ENCODE peak calls at places on chromosomes 3 and 15, in four cellular contexts. C is pancreas, P is PC-3, N is IMR-90. F is an unnamed sample.
A peak's percentile ranks its signal among the peaks of the same experiment; 100 is the strongest.

GRCh38 chr15:84752195-84752594 is 3.8 kb downstream of the ZNF592 start:
- DNase-seq in C (no peak), P (no peak), N (no peak), F (no peak)

GRCh38 chr3:21747376-21747775 is 3.6 kb downstream of the ZNF385D start:
- DNase-seq in C (no peak), P (peak; percentile 40), N (no peak), F (no peak)

GRCh38 chr15:42444415-42445063 is 46.4 kb downstream of the ZNF106 start:
- DNase-seq in C (no peak), P (no peak), N (no peak), F (no peak)

GRCh38 chr15:90214553-90215205 is 13.5 kb downstream of the SEMA4B start:
- DNase-seq in C (no peak), P (peak; percentile 48), N (no peak), F (no peak)

GRCh38 chr15:98803228-98804056 is 155.1 kb downstream of the IGF1R start:
- DNase-seq in C (no peak), P (peak; percentile 78), N (peak; percentile 78), F (peak; percentile 47)

GRCh38 chr15:58438956-58439355 is 7.2 kb downstream of the LIPC start:
- DNase-seq in C (no peak), P (peak; percentile 61), N (peak; percentile 46), F (peak; percentile 73)

GRCh38 chr3:32467333-32468070 is 35.1 kb downstream of the CMTM6 start:
- DNase-seq in C (peak; percentile 63), P (peak; percentile 87), N (peak; percentile 52), F (peak; percentile 32)

GRCh38 chr15:98625614-98626013 is 22.7 kb upstream of the IGF1R start:
- DNase-seq in C (no peak), P (no peak), N (no peak), F (peak; percentile 10)

DNA sequence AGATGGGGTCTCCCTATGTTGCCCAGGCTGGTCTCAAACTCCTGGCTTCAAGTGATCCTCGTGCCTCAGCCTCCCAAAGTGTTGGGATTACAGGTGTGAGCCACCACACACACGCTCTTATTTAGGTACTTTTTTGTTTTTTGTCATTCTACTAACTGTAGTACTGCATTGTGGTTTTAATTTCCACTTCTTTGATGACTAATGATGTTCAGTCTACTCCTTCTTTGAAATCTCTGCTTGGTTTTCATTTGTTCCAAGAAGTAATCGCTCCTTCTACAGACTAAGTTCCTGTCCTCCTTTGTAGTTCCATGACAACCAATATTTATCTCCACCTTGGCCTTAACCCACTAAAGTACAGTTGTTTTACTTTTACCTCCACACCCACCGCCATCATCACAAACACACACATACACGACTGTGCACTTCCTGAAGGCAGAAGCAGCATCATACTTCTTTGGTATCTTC is 529 bp upstream of the DLEC1 start:
- DNase-seq in C (no peak), P (no peak), N (no peak), F (no peak)
- H3K4me3 ChIP-seq in C (no peak overlapping the region), P (no peak overlapping the region), N (no peak overlapping the region), F (no peak overlapping the region)

GRCh38 chr15:76339302-76340197 is 3.0 kb downstream of the ISL2 start:
- DNase-seq in C (no peak), P (no peak), N (no peak), F (no peak)
- H3K27me3 ChIP-seq in C (peaks cover 74% of the 10 kb centered on the region), P (no peaks in the 10 kb centered on the region), N (peaks cover 30% of the 10 kb centered on the region), F (no peaks in the 10 kb centered on the region)

GRCh38 chr3:101561630-101562328 is at the start of gene TRMT10C:
- DNase-seq in C (peak; percentile 82), P (peak; percentile 97), N (peak; percentile 93), F (peak; percentile 94)
- H3K9me3 ChIP-seq in C (no peaks in the 10 kb centered on the region), P (no peaks in the 10 kb centered on the region), N (no peaks in the 10 kb centered on the region), F (no peaks in the 10 kb centered on the region)

GRCh38 chr3:114290911-114291901 is 2.6 kb upstream of the TIGIT start:
- DNase-seq in C (peak; percentile 8), P (peak; percentile 59), N (peak; percentile 37), F (peak; percentile 73)
- H3K4me3 ChIP-seq in C (no peak overlapping the region), P (no peak overlapping the region), N (no peak overlapping the region), F (no peak overlapping the region)

GRCh38 chr3:86766331-86766730 is 224.6 kb downstream of the VGLL3 start:
- DNase-seq in C (no peak), P (no peak), N (no peak), F (no peak)
- H3K27me3 ChIP-seq in C (no peaks in the 10 kb centered on the region), P (no peaks in the 10 kb centered on the region), N (peaks cover 4% of the 10 kb centered on the region), F (no peaks in the 10 kb centered on the region)

DNA sequence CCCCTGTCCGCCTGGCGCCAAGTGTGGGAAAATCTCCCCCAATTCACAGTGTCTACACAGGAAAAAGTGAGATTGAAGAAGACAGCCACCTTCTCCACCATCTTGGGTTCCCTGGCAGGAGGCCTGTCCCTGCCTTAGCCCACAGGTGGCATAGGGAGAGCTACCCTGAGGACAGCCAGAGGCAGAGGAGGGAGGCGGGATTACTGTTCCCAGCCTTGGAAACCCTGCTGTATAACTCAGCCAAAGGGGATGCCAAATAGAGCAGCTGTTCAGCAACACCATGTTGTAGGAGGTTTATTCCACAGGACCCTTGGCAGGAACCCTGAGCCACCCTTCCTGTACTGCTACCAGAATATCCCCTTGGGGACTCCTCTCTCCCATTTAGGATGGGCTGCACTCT is 54.8 kb downstream of the PAK2 start:
- DNase-seq in C (no peak), P (no peak), N (no peak), F (no peak)
- H3K9me3 ChIP-seq in C (no peaks in the 10 kb centered on the region), P (no peaks in the 10 kb centered on the region), N (no peaks in the 10 kb centered on the region), F (no peaks in the 10 kb centered on the region)

GRCh38 chr3:179067839-179068238 is 3.8 kb downstream of the ZMAT3 start:
- DNase-seq in C (no peak), P (no peak), N (no peak), F (no peak)

GRCh38 chr3:179071161-179071568 is 444 bp downstream of the ZMAT3 start:
- DNase-seq in C (no peak), P (peak; percentile 38), N (peak; percentile 67), F (no peak)

GRCh38 chr3:179071569-179072397 is at the start of gene ZMAT3:
- DNase-seq in C (peak; percentile 82), P (peak; percentile 83), N (peak; percentile 82), F (peak; percentile 87)

GRCh38 chr3:179068779-179069530 is 2.7 kb downstream of the ZMAT3 start:
- DNase-seq in C (no peak), P (peak; percentile 30), N (peak; percentile 40), F (peak; percentile 52)

GRCh38 chr3:179069762-179070390 is 1.7 kb downstream of the ZMAT3 start:
- DNase-seq in C (no peak), P (no peak), N (peak; percentile 58), F (no peak)
- H3K4me3 ChIP-seq in C (peak overlapping the region; percentile 98), P (peak overlapping the region; percentile 1), N (peak overlapping the region; percentile 90), F (no peak overlapping the region)

GRCh38 chr3:132735589-132735988 is 13.4 kb upstream of the NPHP3 start:
- DNase-seq in C (no peak), P (no peak), N (no peak), F (no peak)
- H3K27me3 ChIP-seq in C (no peaks in the 10 kb centered on the region), P (peaks cover 51% of the 10 kb centered on the region), N (peaks cover 12% of the 10 kb centered on the region), F (peaks cover 50% of the 10 kb centered on the region)

DNA sequence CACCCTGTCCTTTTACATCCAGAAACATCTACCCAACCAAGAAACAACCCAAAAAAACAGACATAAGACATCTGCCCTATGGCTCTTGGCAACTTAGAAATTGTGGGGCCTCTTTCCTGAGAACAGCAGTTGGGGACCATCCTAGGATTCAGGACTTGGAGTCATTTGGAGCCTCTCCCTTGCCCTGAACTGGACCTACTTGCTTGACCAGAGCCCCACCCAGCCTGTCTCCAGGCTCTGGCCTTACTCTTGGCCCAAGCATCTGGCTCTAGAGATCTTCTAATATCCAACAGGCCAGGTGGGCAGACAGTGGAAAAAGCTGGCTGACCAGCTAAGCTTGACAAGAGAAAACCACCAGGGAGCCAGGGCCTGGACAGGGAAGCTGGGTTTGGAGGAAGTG is 99.1 kb upstream of the C2CD4B start:
- DNase-seq in C (no peak), P (no peak), N (no peak), F (no peak)
- H3K9me3 ChIP-seq in C (no peaks in the 10 kb centered on the region), P (peaks cover 9% of the 10 kb centered on the region), N (peaks cover 37% of the 10 kb centered on the region), F (peaks cover 26% of the 10 kb centered on the region)

GRCh38 chr3:9430733-9431132 is 33.3 kb downstream of the SETD5 start:
- DNase-seq in C (no peak), P (no peak), N (no peak), F (no peak)
- H3K4me3 ChIP-seq in C (no peak overlapping the region), P (no peak overlapping the region), N (no peak overlapping the region), F (no peak overlapping the region)